ENCODE peak calls at places on chromosomes 2 and 18, in six cellular contexts. Q is transverse colon; D is activated T-cell treated with anti-CD3 and anti-CD28 coated beads for 1 hour; F is H54; I is naive thymus-derived CD8-positive, alpha-beta T cell; L is KBM-7. J is an unnamed sample.

GRCh38 chr2:29014811-29015414 is 33.8 kb downstream of the TOGARAM2 start:
- DNase-seq in Q (peak), D (peak), F (peak), I (peak), L (peak), J (no peak)

GRCh38 chr18:44935455-44935854 is 254.8 kb downstream of the SETBP1 start:
- DNase-seq in Q (no peak), D (no peak), F (no peak), I (no peak), L (no peak), J (no peak)

GRCh38 chr2:30155202-30155601 is 8.4 kb downstream of the YPEL5 start:
- DNase-seq in Q (no peak), D (no peak), F (no peak), I (no peak), L (no peak), J (no peak)

GRCh38 chr2:206915136-206915535 is 24.2 kb upstream of the CPO start:
- DNase-seq in Q (no peak), D (no peak), F (peak), I (no peak), L (peak), J (peak)

GRCh38 chr2:217797661-217798069 is 205.1 kb downstream of the TNS1 start:
- DNase-seq in Q (no peak), D (no peak), F (no peak), I (no peak), L (no peak), J (no peak)

GRCh38 chr18:49500136-49500921 is 13.3 kb upstream of the C18orf32 start:
- DNase-seq in Q (no peak), D (no peak), F (no peak), I (no peak), L (no peak), J (no peak)

GRCh38 chr18:64416990-64417389 is 268.1 kb upstream of the LINC00305 start:
- DNase-seq in Q (no peak), D (no peak), F (no peak), I (no peak), L (no peak), J (no peak)

GRCh38 chr2:219643788-219644398 is 16.5 kb downstream of the SLC4A3 start:
- DNase-seq in Q (no peak), D (no peak), F (no peak), I (no peak), L (no peak), J (no peak)

GRCh38 chr18:76710646-76711520 is 111.5 kb upstream of the ZNF236 start:
- DNase-seq in Q (no peak), D (no peak), F (no peak), I (no peak), L (no peak), J (no peak)

GRCh38 chr18:46290440-46291020 is 186.3 kb downstream of the HAUS1 start:
- DNase-seq in Q (no peak), D (no peak), F (no peak), I (no peak), L (no peak), J (no peak)

GRCh38 chr18:57428221-57429150 is 6.7 kb upstream of the ONECUT2 start:
- DNase-seq in Q (no peak), D (no peak), F (no peak), I (no peak), L (no peak), J (no peak)

GRCh38 chr2:47602996-47603395 is 179.9 kb upstream of the MSH6 start:
- DNase-seq in Q (no peak), D (no peak), F (no peak), I (no peak), L (no peak), J (no peak)

J was measured in BJ.